ENCODE peak calls at places on chromosome 15, in four cellular contexts. W is right lobe of liver, S is left ventricle myocardium inferior, U is brain microvascular endothelial cell. J is an unnamed sample.

GRCh38 chr15:53437985-53438841 is 321.2 kb downstream of the WDR72 start:
- DNase-seq in W (peak), S (no peak), U (no peak), J (no peak)

GRCh38 chr15:90957105-90957790 is 2.6 kb downstream of the RCCD1 start:
- DNase-seq in S (no peak), W (no peak), U (peak), J (peak)

GRCh38 chr15:68820205-68820588 is 498 bp downstream of the ANP32A start:
- DNase-seq in U (peak), S (peak), W (peak), J (no peak)

GRCh38 chr15:100468265-100468664 is 60.5 kb downstream of the CERS3 start:
- DNase-seq in S (peak), U (peak), W (peak), J (peak)

GRCh38 chr15:75565062-75565970 is 13.8 kb downstream of the PTPN9 start:
- DNase-seq in U (no peak), W (no peak), S (no peak), J (no peak)

GRCh38 chr15:82810061-82810862 is 834 bp downstream of the WHAMM start:
- DNase-seq in W (peak), S (peak), U (no peak), J (peak)

GRCh38 chr15:31250033-31250432 is 76.6 kb upstream of the KLF13 start:
- DNase-seq in S (no peak), U (no peak), W (no peak), J (no peak)

GRCh38 chr15:63908986-63909385 is 75.2 kb upstream of the HERC1 start:
- DNase-seq in U (no peak), W (no peak), S (no peak), J (peak)

GRCh38 chr15:26294062-26294689 is 431.0 kb upstream of the ATP10A start:
- DNase-seq in S (peak), U (no peak), W (no peak), J (no peak)

GRCh38 chr15:38149315-38149714 is 103.3 kb upstream of the SPRED1 start:
- DNase-seq in U (no peak), S (no peak), W (no peak), J (no peak)

GRCh38 chr15:71275566-71276354 is 160.5 kb downstream of the THSD4 start:
- DNase-seq in U (no peak), S (no peak), W (no peak), J (no peak)

GRCh38 chr15:81155375-81156218 is 21.5 kb downstream of the CFAP161 start:
- DNase-seq in U (peak), W (no peak), S (no peak), J (peak)

GRCh38 chr15:93562752-93563151 is 473.7 kb upstream of the RGMA start:
- DNase-seq in W (no peak), U (no peak), S (no peak), J (no peak)

GRCh38 chr15:65054333-65055200 is 9.4 kb downstream of the SLC51B start:
- DNase-seq in S (peak), U (peak), W (peak), J (peak)

GRCh38 chr15:25706176-25706970 is 156.8 kb downstream of the ATP10A start:
- DNase-seq in W (no peak), S (no peak), U (no peak), J (no peak)

GRCh38 chr15:38414351-38414750 is 39.6 kb upstream of the FAM98B start:
- DNase-seq in W (no peak), S (peak), U (peak), J (peak)

DNA sequence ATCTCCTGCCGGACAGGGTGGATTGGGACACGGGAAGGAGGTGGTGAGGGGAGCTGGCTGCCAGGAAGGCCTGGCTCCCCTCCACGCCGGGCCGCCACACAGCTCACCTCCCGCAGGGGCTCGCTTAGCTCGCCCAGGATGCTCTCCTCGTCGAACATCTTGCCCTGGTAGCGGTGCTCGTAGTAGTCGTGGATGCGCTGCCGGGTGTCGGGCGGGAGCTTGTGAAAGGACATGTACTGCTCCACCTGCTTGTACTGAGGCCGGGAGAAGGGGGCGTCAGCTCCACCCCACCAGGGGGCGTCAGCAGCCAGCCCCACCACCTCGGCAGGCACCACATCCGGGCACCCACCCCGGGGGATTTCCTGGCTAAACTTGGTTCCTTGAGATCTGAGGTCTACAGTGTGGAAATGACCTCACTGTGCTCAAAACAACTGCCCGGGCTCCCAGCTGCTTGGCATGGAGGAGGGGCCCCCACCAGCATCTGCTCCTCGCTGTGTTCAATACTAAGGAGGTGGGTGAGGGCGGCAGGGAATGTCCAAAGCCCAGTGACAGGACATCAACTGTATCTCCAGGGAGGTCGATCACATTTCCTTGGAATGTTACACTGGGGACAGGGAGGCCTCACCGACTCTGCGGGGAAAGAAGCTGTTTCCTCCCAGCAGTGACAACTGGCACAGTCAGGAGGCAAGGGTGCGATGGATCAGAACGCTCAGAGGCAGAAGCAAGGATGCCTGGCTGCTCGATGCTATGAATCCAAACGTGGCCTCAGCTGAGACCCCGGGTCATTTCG is 43.4 kb downstream of the HCN4 start:
- DNase-seq in W (peak), U (no peak), S (no peak), J (no peak)
- TF ChIP-seq CTCF in W (no peak), U (peak), S (peak), J (peak)

DNA sequence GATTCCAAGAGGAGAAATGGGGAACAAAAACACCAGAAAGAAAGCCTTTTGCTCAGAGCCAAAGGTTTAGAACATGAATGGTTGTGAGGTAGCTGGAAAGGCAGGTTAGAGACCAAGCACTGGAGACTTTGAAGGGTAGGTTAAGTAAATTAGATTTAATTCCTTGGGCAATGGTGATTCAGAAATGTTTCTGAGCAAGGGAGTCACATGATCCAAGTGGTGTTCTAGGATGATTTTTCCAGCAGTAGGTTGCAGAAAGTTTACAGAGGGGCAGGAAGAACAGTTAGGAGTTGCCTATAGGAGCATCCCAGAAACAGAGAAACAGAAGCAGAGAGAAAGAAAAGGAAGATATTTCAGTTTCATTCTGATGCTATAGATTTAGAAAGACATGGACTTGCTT is 139.8 kb downstream of the WDR76 start:
- DNase-seq in U (no peak), S (no peak), W (no peak), J (peak)
- TF ChIP-seq CTCF in U (no peak), S (no peak), W (no peak), J (no peak)

GRCh38 chr15:37032091-37032775 is 68.1 kb downstream of the MEIS2 start:
- DNase-seq in S (no peak), W (no peak), U (no peak), J (no peak)
- TF ChIP-seq CTCF in S (no peak), W (no peak), U (no peak), J (no peak)

DNA sequence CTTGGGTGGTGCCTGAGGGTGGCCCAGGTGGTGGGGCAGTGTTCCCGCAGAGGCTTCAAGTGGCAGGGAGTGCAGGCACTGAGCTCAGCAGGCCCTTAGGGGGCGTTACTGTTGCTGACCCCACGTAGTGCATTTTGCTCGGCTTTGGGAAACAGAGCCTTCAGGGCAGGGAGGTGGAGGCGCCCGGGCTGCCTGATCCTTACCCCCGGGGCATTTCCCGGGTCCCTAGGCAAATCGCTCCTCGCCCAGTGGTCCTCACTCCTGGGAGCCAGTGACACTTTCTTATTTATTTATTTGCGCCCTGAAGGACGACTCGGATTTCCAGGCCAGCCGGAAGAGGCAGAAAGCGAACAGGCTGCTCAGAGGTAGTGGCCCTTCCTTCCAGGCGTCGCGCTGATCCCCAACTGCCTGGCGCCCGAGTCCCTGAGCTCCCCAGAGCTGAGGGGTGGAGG is 10.1 kb upstream of the FOXB1 start:
- DNase-seq in W (no peak), U (no peak), S (no peak), J (no peak)
- TF ChIP-seq CTCF in W (no peak), U (peak), S (no peak), J (no peak)

DNA sequence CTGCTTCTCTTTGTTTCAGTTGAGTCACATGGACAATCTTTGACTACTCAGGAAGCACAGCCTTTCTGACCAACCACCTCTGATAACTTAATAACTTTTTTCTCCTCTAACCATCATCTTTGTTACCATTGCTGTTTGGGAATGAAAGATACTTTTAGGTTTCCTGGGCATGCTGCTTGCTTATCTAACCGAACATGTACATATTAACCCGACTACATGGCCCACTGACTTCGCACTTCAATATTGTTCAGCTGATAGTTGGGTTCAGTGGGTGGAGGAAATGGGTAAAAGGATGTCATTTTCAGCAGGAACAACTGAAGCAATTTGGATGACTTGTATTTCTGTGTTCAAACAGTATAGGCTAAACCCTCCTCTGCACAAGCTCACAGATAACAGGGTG is 214.3 kb downstream of the SQOR start:
- DNase-seq in S (no peak), U (no peak), W (no peak), J (no peak)
- TF ChIP-seq CTCF in S (no peak), U (no peak), W (no peak), J (no peak)

GRCh38 chr15:47503884-47504283 is 213.4 kb upstream of the SEMA6D start:
- DNase-seq in S (no peak), U (no peak), W (no peak), J (no peak)

GRCh38 chr15:47504624-47505256 is 212.6 kb upstream of the SEMA6D start:
- DNase-seq in U (no peak), S (no peak), W (no peak), J (no peak)

GRCh38 chr15:47496343-47497185 is 220.7 kb upstream of the SEMA6D start:
- DNase-seq in W (no peak), U (no peak), S (no peak), J (no peak)

GRCh38 chr15:47505712-47506542 is 211.4 kb upstream of the SEMA6D start:
- DNase-seq in U (peak), W (no peak), S (no peak), J (peak)

DNA sequence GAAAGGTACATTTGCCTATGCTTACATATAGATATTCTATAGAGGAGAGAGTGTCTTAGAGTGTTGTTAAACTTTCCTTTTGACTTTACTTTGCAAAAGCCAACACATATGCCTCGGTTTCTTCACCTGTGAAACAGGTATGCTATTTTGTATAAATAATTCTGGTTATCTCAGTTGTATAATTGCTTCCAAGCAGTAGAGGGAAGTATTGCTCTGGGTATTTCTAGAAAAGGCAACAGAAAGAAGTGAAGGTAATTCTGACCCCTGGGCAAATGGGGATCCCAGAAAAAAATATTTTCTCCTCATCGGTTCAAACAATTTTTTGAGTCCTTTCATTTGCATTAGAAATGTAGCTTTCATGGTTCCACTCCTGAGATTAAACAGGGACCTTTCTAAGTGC is 216.5 kb upstream of the SEMA6D start:
- DNase-seq in W (no peak), S (no peak), U (no peak), J (no peak)
- TF ChIP-seq CTCF in W (no peak), S (peak), U (no peak), J (no peak)